ENCODE peak calls at places on chromosomes 1 and 21, in ten cellular contexts. Q is fibroblast of lung; T is WTC11; O is right atrium auricular region; A is stomach; S is upper lobe of right lung; B is CD8-positive, alpha-beta T cell; H is neural crest cell; Y is AG10803; U is kidney. G is an unnamed sample.

GRCh38 chr1:108590947-108591346 is 31.0 kb downstream of the EEIG2 start:
- DNase-seq in B (peak), U (no peak), O (no peak), H (no peak), S (no peak), Q (peak), A (no peak), T (no peak), Y (peak), G (no peak)

GRCh38 chr1:108801101-108801500 is 54.6 kb downstream of the STXBP3 start:
- DNase-seq in Y (peak), A (no peak), B (no peak), Q (peak), S (no peak), T (no peak), O (no peak), H (no peak), U (no peak), G (no peak)

GRCh38 chr1:26158271-26159112 is at the start of gene FAM110D:
- DNase-seq in S (no peak), O (no peak), U (peak), H (no peak), Q (no peak), A (no peak), T (no peak), Y (no peak), B (no peak), G (no peak)

GRCh38 chr1:187413770-187414169 is 585.0 kb downstream of the PLA2G4A start:
- DNase-seq in T (no peak), Y (no peak), S (no peak), O (no peak), A (no peak), U (no peak), Q (peak), H (no peak), B (no peak), G (no peak)

GRCh38 chr1:1183833-1184775 is 10.4 kb downstream of the TTLL10 start:
- DNase-seq in O (no peak), S (no peak), U (peak), Q (no peak), Y (no peak), H (no peak), B (peak), T (peak), A (no peak), G (peak)

GRCh38 chr21:34707876-34708325 is 39.1 kb downstream of the CLIC6 start:
- DNase-seq in B (peak), Y (no peak), T (no peak), S (no peak), Q (no peak), A (no peak), U (no peak), H (no peak), O (no peak), G (no peak)

GRCh38 chr1:235397733-235398132 is 30.5 kb downstream of the TBCE start:
- DNase-seq in A (no peak), Y (peak), U (no peak), B (no peak), Q (peak), H (no peak), T (no peak), S (no peak), O (no peak), G (no peak)

GRCh38 chr21:41183575-41183974 is 15.6 kb downstream of the BACE2 start:
- DNase-seq in O (no peak), Y (no peak), U (no peak), H (no peak), Q (no peak), A (no peak), B (no peak), S (no peak), T (no peak), G (no peak)

GRCh38 chr1:27576846-27577245 is 27.1 kb downstream of the AHDC1 start:
- DNase-seq in A (no peak), B (no peak), T (no peak), O (peak), U (no peak), Q (no peak), S (no peak), H (no peak), Y (no peak), G (no peak)

GRCh38 chr1:59204001-59204400 is 92.9 kb upstream of the FGGY start:
- DNase-seq in H (no peak), B (no peak), T (no peak), Q (peak), A (peak), U (no peak), Y (peak), O (peak), S (no peak), G (no peak)

GRCh38 chr21:44880762-44881585 is 7.5 kb upstream of the PTTG1IP start:
- DNase-seq in U (no peak), Q (peak), H (no peak), S (peak), Y (peak), O (no peak), T (no peak), B (no peak), A (no peak), G (no peak)

GRCh38 chr21:46458315-46459023 is at the start of gene DIP2A:
- DNase-seq in O (peak), Y (peak), S (peak), H (peak), Q (peak), U (peak), A (peak), B (peak), T (peak), G (peak)
- TF ChIP-seq CTCF in O (no peak), Y (no peak), S (peak), H (no peak), Q (no peak), U (no peak), A (no peak), B (no peak), T (no peak), G (no peak)

GRCh38 chr21:43644609-43645008 is 14.7 kb downstream of the HSF2BP start:
- DNase-seq in T (no peak), B (no peak), H (no peak), A (no peak), S (no peak), Q (peak), U (no peak), O (peak), Y (peak), G (no peak)

GRCh38 chr21:43643193-43643592 is 16.1 kb downstream of the HSF2BP start:
- DNase-seq in B (no peak), U (no peak), O (no peak), A (no peak), Q (no peak), H (no peak), S (no peak), Y (no peak), T (no peak), G (no peak)

GRCh38 chr21:43645987-43646386 is 13.3 kb downstream of the HSF2BP start:
- DNase-seq in Q (no peak), B (no peak), O (no peak), T (no peak), U (no peak), A (no peak), H (no peak), S (no peak), Y (no peak), G (no peak)

GRCh38 chr21:43646550-43647260 is 12.6 kb downstream of the HSF2BP start:
- DNase-seq in A (peak), Q (peak), S (peak), B (peak), T (peak), Y (peak), U (peak), H (peak), O (peak), G (peak)

DNA sequence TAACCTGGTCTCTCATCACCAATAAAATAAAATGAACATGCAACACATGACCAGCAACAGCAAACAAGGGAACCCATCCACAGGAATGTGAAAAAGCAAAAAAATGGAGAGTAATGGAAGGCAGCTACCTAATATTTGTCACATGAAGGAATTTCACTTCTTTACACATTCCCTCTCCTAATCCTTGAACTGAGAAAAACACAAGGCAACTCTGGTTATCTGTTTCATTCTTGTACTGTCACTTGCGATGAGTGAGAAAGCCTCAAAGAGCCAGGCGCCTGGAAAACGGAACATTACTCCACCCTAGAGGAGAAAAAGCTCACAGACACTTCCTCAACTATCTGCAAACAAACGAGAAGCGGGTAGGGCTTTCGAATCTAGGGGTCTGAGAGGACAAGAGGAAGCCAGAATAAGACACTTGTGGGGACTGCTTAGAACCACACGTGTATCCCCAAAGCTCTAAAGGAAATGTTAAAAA is 13.8 kb downstream of the HSF2BP start:
- DNase-seq in A (peak), U (no peak), O (peak), Q (peak), T (peak), H (peak), Y (peak), S (no peak), B (peak), G (peak)
- TF ChIP-seq CTCF in A (peak), U (peak), O (peak), Q (peak), T (no peak), H (peak), Y (peak), S (peak), B (no peak), G (peak)

DNA sequence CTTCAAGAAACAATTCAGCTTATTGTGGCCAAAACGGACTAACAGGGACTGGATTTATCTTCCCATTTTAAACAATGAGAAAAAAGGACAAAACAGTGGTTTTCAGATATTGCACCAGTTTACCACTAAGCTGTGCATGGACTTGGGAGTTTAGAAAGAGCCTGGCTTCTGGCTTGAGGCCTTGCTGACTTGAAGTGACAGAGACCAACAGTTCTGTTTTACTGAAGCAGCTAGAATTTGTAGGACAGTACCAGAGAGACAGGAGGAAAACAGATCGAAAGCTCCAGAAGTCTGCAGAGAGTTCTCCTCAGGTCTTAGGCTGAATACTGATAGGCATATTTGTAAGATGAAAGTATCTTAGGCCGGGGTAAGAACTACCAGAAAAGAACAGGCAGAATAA is 20.5 kb downstream of the FCRL4 start:
- DNase-seq in Q (no peak), Y (no peak), B (no peak), S (no peak), H (no peak), O (no peak), U (no peak), T (no peak), A (no peak), G (no peak)
- TF ChIP-seq CTCF in Q (no peak), Y (no peak), B (no peak), S (no peak), H (no peak), O (no peak), U (no peak), T (no peak), A (no peak), G (no peak)

DNA sequence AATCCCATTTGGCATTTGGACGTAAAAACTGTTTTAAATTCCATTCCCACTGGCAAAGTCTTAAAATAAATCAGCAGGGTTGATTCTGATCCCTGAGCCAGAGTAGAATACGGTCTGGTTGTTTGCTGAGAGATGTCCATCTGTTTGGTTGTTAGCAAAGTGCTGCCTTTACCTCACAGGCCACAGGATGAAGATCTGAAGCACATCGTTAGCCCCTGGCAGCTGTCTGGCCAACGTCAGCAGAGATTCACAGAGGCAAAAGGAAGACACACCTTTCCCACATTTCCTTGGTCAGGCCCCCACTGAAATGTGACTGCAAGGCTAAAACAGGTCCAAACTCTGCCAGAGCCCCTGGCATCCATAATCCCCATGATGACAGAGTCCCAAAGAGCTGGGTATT is 62.3 kb downstream of the GORAB start:
- DNase-seq in Q (no peak), T (no peak), H (no peak), A (no peak), B (no peak), O (no peak), S (no peak), U (no peak), Y (no peak), G (no peak)
- TF ChIP-seq CTCF in Q (no peak), T (no peak), H (no peak), A (no peak), B (no peak), O (no peak), S (no peak), U (no peak), Y (no peak), G (no peak)

DNA sequence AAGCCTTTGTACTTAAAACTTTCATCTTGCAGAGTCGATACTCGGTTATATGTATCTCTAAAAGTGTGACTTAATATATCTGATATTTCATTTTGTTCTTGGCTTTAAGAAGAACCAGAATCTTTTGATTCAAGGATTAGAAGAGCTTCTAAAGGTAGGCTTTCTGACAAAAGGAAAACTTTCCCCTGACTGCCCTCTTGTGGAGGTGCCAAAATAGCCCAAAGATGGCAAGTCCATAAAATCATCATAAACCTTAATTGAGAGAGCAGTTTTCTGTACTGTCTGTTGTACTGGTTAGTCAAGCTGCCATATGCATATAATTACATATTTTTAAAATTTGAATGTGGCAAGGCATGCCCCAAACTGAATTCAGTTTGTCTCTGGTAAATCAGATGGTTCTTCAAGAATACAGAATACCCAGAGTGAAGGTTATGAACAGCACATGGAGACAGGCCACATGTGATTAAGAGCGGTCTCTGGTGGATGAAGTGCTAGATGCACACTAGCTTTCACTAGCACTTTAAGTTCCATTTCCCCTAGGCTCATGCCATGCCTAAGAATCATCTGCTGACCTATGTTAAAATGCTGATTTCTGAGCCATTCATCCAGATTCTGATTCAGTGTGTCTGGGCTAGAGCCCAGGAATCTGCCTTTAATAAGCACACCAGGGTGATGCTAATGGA is 27.7 kb upstream of the ELAVL4 start:
- DNase-seq in H (no peak), B (no peak), Q (no peak), T (peak), A (no peak), S (no peak), U (no peak), Y (no peak), O (no peak), G (no peak)
- TF ChIP-seq CTCF in H (no peak), B (no peak), Q (no peak), T (peak), A (no peak), S (peak), U (peak), Y (peak), O (peak), G (no peak)

GRCh38 chr1:90723561-90724108 is 6.5 kb upstream of the BARHL2 start:
- DNase-seq in O (no peak), Y (no peak), H (no peak), B (no peak), Q (no peak), T (peak), S (no peak), A (no peak), U (no peak), G (peak)
- TF ChIP-seq CTCF in O (no peak), Y (peak), H (peak), B (no peak), Q (no peak), T (peak), S (no peak), A (no peak), U (no peak), G (peak)

GRCh38 chr1:96096138-96097011 is 625.2 kb upstream of the PTBP2 start:
- DNase-seq in T (no peak), U (no peak), S (no peak), Q (no peak), Y (no peak), B (no peak), H (no peak), O (no peak), A (no peak), G (no peak)
- TF ChIP-seq CTCF in T (no peak), U (no peak), S (no peak), Q (no peak), Y (no peak), B (no peak), H (no peak), O (no peak), A (no peak), G (no peak)

G was measured in nephron progenitor cell.